ENCODE peak calls at places on chromosomes 12 and 14, in eight cellular contexts. H is psoas muscle, W is PC-3, G is thoracic aorta, L is left ventricle myocardium inferior, B is fibroblast of lung, T is A549, O is breast epithelium. X is an unnamed sample. For H3K4me1, the result is how much of the 10 kb centered on the place peaks cover.

GRCh38 chr12:112176321-112177010 is 51.1 kb downstream of the TRAFD1 start:
- DNase-seq in H (no peak), W (no peak), G (no peak), L (no peak), B (no peak), T (no peak), O (peak), X (no peak)

GRCh38 chr14:50116986-50117385 is 614 bp upstream of the VCPKMT start:
- DNase-seq in H (no peak), W (no peak), G (no peak), L (no peak), B (peak), T (no peak), O (no peak), X (no peak)

GRCh38 chr12:54723653-54724256 is 75.6 kb upstream of the DCD start:
- DNase-seq in H (no peak), W (peak), G (no peak), L (no peak), B (peak), T (peak), O (no peak), X (no peak)

GRCh38 chr12:116347265-116347664 is 69.8 kb upstream of the MED13L start:
- DNase-seq in H (no peak), W (no peak), G (no peak), L (no peak), B (no peak), T (no peak), O (no peak), X (no peak)

GRCh38 chr14:55028066-55028465 is 1.0 kb downstream of the SOCS4 start:
- DNase-seq in H (no peak), W (peak), G (no peak), L (no peak), B (no peak), T (no peak), O (no peak), X (no peak)

GRCh38 chr12:2944401-2945047 is 14.7 kb upstream of the TEAD4 start:
- DNase-seq in H (peak), W (peak), G (no peak), L (peak), B (no peak), T (peak), O (no peak), X (no peak)

GRCh38 chr14:23120405-23121251 is 1.6 kb upstream of the CEBPE start:
- DNase-seq in H (peak), W (peak), G (peak), L (peak), B (peak), T (peak), O (peak), X (no peak)

GRCh38 chr12:91617830-91618229 is 435.2 kb upstream of the DCN start:
- DNase-seq in H (no peak), W (peak), G (no peak), L (no peak), B (no peak), T (no peak), O (no peak), X (no peak)

GRCh38 chr14:35855886-35856481 is 29.8 kb downstream of the BRMS1L start:
- DNase-seq in H (no peak), W (no peak), G (no peak), L (no peak), B (peak), T (no peak), O (no peak), X (no peak)

GRCh38 chr12:56900583-56900982 is 33.6 kb downstream of the SDR9C7 start:
- DNase-seq in H (no peak), W (peak), G (no peak), L (no peak), B (no peak), T (peak), O (no peak), X (peak)

GRCh38 chr12:11621797-11622423 is 27.6 kb upstream of the ETV6 start:
- DNase-seq in H (no peak), W (peak), G (no peak), L (no peak), B (peak), T (peak), O (no peak), X (no peak)

GRCh38 chr12:46559311-46559710 is 186.7 kb upstream of the SLC38A2 start:
- DNase-seq in H (no peak), W (no peak), G (no peak), L (no peak), B (peak), T (no peak), O (no peak), X (no peak)

GRCh38 chr14:59511916-59512530 is 27.7 kb downstream of the JKAMP start:
- DNase-seq in H (no peak), W (peak), G (no peak), L (no peak), B (no peak), T (peak), O (no peak), X (no peak)

GRCh38 chr12:128381537-128381936 is 114.6 kb downstream of the TMEM132C start:
- DNase-seq in H (no peak), W (no peak), G (no peak), L (no peak), B (no peak), T (no peak), O (no peak), X (no peak)

GRCh38 chr12:122865268-122866231 is 30.3 kb downstream of the HIP1R start:
- DNase-seq in H (no peak), W (peak), G (no peak), L (peak), B (no peak), T (peak), O (peak), X (peak)

GRCh38 chr12:122825773-122826724 is 9.2 kb upstream of the HIP1R start:
- DNase-seq in H (no peak), W (peak), G (no peak), L (no peak), B (peak), T (peak), O (no peak), X (no peak)

DNA sequence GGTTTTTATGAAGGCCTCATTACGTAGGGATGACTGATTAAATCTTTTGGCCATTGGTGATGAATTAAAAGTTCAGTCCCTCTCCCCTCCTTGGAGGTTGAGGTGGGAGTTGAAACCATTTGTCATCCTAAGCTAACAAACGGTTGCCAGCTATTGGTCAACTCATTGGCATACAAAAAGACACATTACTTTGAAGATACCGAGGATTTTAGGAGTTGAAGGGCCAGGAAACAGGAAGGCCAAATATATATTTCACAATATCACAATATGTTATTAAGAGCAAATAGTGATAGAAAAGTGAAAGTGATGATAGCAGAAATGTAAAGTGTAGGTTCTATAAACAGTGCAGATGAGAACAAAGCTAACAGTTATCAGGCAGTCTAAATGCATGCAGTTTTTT is 24.4 kb downstream of the RCOR1 start:
- DNase-seq in H (no peak), W (peak), G (no peak), L (no peak), B (peak), T (peak), O (no peak), X (no peak)
- H3K4me1 ChIP-seq in H (under half), W (under half), G (under half), L (under half), B (under half), T (under half), O (under half), X (under half)

DNA sequence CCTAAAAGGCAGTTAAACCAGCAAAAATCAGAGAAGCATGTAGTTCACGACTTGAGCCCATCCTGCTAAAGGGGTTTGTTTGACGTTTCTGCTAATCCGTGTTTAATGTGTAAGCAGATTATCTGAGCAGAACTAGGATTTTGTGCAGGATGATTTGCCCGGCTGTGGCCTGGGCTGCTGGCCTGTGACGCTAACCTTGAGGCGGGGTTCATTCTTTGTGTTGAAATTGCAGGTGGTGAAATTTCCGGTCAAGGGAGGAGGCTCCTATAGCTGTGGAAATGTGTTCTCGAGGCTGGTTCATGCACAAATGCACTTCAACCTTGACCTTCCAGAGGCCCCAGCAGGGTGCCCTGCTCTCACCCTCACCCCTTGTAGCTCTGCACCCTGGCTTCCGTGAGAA is 63.7 kb downstream of the SLC24A4 start:
- DNase-seq in H (no peak), W (no peak), G (no peak), L (no peak), B (no peak), T (no peak), O (no peak), X (no peak)
- H3K4me1 ChIP-seq in H (under half), W (under half), G (under half), L (under half), B (under half), T (under half), O (under half), X (under half)

DNA sequence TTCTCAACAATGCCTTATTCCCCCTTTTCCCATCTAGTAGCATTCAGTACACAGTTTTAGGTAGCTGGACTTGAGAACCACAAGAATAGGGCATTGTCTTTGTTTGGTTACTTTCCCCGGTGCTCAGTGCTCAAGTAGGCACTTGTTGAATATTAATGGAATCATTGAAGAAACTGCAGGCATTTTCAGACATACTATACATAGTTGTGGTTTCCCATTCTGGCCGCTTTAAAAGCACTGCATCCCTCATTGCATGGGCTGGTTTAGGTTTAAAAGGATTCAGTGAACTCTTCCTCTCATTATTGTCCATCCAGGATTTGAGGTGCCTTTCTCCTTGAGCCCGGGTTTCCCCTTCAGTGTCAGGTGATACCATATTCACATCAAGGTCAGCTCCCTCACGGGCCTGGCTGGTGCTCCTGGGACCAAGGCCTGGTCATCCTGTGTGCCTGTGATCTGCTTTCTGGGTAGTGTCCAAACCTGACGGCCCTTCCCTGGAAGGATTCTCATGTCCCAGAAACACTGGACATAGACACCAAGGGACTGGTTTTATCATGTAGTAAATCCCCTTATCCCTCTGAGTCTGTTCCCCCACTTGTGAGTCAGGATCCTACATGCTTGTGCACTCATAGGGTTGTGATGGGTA is 7.3 kb downstream of the TCP11L2 start:
- DNase-seq in H (peak), W (peak), G (no peak), L (no peak), B (peak), T (no peak), O (no peak), X (no peak)
- H3K4me1 ChIP-seq in H (half or more), W (under half), G (under half), L (half or more), B (under half), T (under half), O (under half), X (under half)

GRCh38 chr12:119005832-119006360 is 24.6 kb downstream of the SRRM4 start:
- DNase-seq in H (no peak), W (no peak), G (no peak), L (no peak), B (no peak), T (no peak), O (no peak), X (no peak)
- H3K4me1 ChIP-seq in H (under half), W (under half), G (under half), L (under half), B (under half), T (under half), O (under half), X (under half)

X was measured in RWPE2.